ENCODE peak calls at places on chromosomes 16 and 17, in seven cellular contexts. F is spleen; K is fibroblast of lung; V is CD8-positive, alpha-beta T cell; T is bronchial epithelial cell; W is aorta; J is GM06990. Q is an unnamed sample. For H3K27me3, the result is how much of the 10 kb centered on the place peaks cover.

GRCh38 chr16:23532448-23532847 is 22.2 kb upstream of the GGA2 start:
- DNase-seq in J (no peak), V (no peak), T (no peak), F (no peak), W (no peak), K (no peak), Q (no peak)

GRCh38 chr17:57182621-57183020 is 73.7 kb upstream of the MSI2 start:
- DNase-seq in W (no peak), J (no peak), V (no peak), F (no peak), T (no peak), K (no peak), Q (no peak)

GRCh38 chr17:22514767-22515320 is 822.5 kb downstream of the KCNJ18 start:
- DNase-seq in V (no peak), J (no peak), T (no peak), W (no peak), K (no peak), F (no peak), Q (no peak)

GRCh38 chr16:57601801-57602478 is 26.5 kb upstream of the ADGRG1 start:
- DNase-seq in F (no peak), T (no peak), K (no peak), J (peak), V (peak), W (no peak), Q (no peak)

GRCh38 chr17:41734139-41734948 is at the start of gene HAP1:
- DNase-seq in T (no peak), V (no peak), J (no peak), W (no peak), K (peak), F (no peak), Q (peak)

GRCh38 chr17:74145756-74146155 is 57.7 kb upstream of the RPL38 start:
- DNase-seq in V (no peak), K (no peak), F (no peak), T (no peak), J (no peak), W (no peak), Q (no peak)

GRCh38 chr17:40912506-40913220 is 24.8 kb downstream of the KRT23 start:
- DNase-seq in F (no peak), K (no peak), J (no peak), V (no peak), W (no peak), T (peak), Q (no peak)

GRCh38 chr16:30786115-30786935 is 680 bp downstream of the ZNF629 start:
- DNase-seq in T (no peak), W (no peak), K (peak), V (no peak), J (no peak), F (no peak), Q (no peak)

GRCh38 chr16:12089492-12090161 is 113.1 kb downstream of the SNX29 start:
- DNase-seq in V (peak), T (peak), W (peak), K (peak), J (no peak), F (peak), Q (no peak)

GRCh38 chr16:86202267-86202666 is 303.3 kb downstream of the IRF8 start:
- DNase-seq in K (no peak), J (no peak), F (no peak), W (no peak), T (no peak), V (no peak), Q (no peak)

GRCh38 chr16:4402439-4403132 is 13.8 kb downstream of the CORO7 start:
- DNase-seq in W (peak), F (peak), J (peak), V (peak), T (peak), K (peak), Q (peak)

GRCh38 chr17:73571524-73572130 is 72.6 kb downstream of the SDK2 start:
- DNase-seq in V (no peak), T (no peak), J (no peak), K (no peak), F (peak), W (no peak), Q (no peak)

GRCh38 chr17:72192409-72193192 is 71.8 kb downstream of the SOX9 start:
- DNase-seq in J (no peak), F (no peak), K (peak), T (peak), W (peak), V (no peak), Q (no peak)

GRCh38 chr17:72931635-72932034 is 160.9 kb downstream of the SLC39A11 start:
- DNase-seq in K (no peak), W (no peak), F (no peak), T (no peak), V (no peak), J (no peak), Q (no peak)

GRCh38 chr17:80574496-80574895 is 29.9 kb downstream of the RPTOR start:
- DNase-seq in V (no peak), W (no peak), T (no peak), F (no peak), K (no peak), J (no peak), Q (no peak)

GRCh38 chr16:89293276-89294143 is 76.0 kb downstream of the ZNF778 start:
- DNase-seq in F (no peak), J (no peak), K (peak), W (no peak), T (no peak), V (no peak), Q (peak)

GRCh38 chr16:85856585-85856984 is 42.4 kb upstream of the IRF8 start:
- DNase-seq in V (no peak), K (no peak), F (no peak), T (no peak), J (no peak), W (no peak), Q (no peak)

GRCh38 chr17:75508122-75508719 is 7.1 kb downstream of the CASKIN2 start:
- DNase-seq in T (no peak), K (no peak), V (no peak), F (no peak), J (no peak), W (no peak), Q (no peak)

GRCh38 chr16:27239906-27240655 is 28.5 kb downstream of the NSMCE1 start:
- DNase-seq in V (no peak), K (no peak), F (no peak), W (peak), J (no peak), T (no peak), Q (no peak)

GRCh38 chr17:1590031-1590746 is 27.6 kb upstream of the PITPNA start:
- DNase-seq in K (peak), F (no peak), W (peak), V (no peak), J (no peak), T (peak), Q (no peak)

GRCh38 chr16:89352091-89352681 is 134.7 kb downstream of the ZNF778 start:
- DNase-seq in K (no peak), T (peak), W (peak), F (no peak), J (no peak), V (no peak), Q (no peak)

GRCh38 chr16:78589331-78589730 is 489.9 kb downstream of the WWOX start:
- DNase-seq in T (no peak), F (no peak), W (no peak), V (no peak), J (no peak), K (no peak), Q (no peak)

GRCh38 chr17:28101919-28102318 is 59.4 kb downstream of the NLK start:
- DNase-seq in F (no peak), K (no peak), T (no peak), V (no peak), J (no peak), W (no peak), Q (no peak)

GRCh38 chr16:57501492-57501891 is 15.2 kb upstream of the DOK4 start:
- DNase-seq in F (no peak), K (no peak), T (no peak), W (no peak), J (no peak), V (no peak), Q (no peak)

GRCh38 chr16:71916397-71916920 is 21.1 kb downstream of the IST1 start:
- DNase-seq in K (peak), W (no peak), T (no peak), V (no peak), J (no peak), F (no peak), Q (no peak)

GRCh38 chr16:11253995-11254912 is 1.8 kb downstream of the SOCS1 start:
- DNase-seq in W (peak), K (peak), J (peak), V (peak), T (no peak), F (no peak), Q (no peak)

GRCh38 chr17:17822189-17822978 is 14.4 kb downstream of the SREBF1 start:
- DNase-seq in K (peak), V (no peak), F (no peak), T (no peak), W (peak), J (no peak), Q (no peak)

GRCh38 chr16:69709456-69710084 is 16.8 kb downstream of the NQO1 start:
- DNase-seq in W (no peak), J (no peak), T (peak), F (no peak), K (peak), V (no peak), Q (peak)

GRCh38 chr17:704111-704864 is 10.4 kb downstream of the VPS53 start:
- DNase-seq in W (no peak), T (no peak), J (no peak), F (no peak), V (no peak), K (no peak), Q (no peak)

GRCh38 chr17:80777274-80777673 is 214.4 kb upstream of the CHMP6 start:
- DNase-seq in J (no peak), V (no peak), F (no peak), K (no peak), T (no peak), W (no peak), Q (no peak)

GRCh38 chr16:22348296-22348695 is 26.1 kb downstream of the CDR2 start:
- DNase-seq in J (no peak), K (no peak), V (no peak), F (no peak), T (peak), W (no peak), Q (no peak)

DNA sequence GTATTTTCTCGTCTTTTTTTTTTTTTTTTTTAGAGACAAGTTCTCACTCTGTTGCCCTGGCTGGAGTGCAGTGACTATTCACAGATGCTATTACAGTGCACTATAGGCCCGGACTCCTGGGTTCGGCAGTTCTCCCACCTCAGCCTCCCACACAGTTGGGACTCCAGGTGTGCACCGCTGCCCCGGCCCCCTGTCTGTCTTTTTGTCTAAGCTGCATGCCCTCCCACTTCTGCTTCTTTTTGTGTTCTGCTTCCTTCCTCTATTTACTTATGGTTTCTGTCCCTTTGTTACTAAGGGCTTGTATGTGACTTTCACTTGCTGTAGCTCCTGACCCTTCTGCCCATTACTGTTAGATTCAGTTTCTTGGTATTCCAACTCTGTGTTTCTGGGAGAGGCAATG is 20.5 kb downstream of the SLC7A6 start:
- DNase-seq in F (peak), W (no peak), K (no peak), V (no peak), J (peak), T (no peak), Q (no peak)
- H3K27me3 ChIP-seq in F (under half), W (under half), K (under half), V (under half), J (under half), T (under half), Q (under half)

DNA sequence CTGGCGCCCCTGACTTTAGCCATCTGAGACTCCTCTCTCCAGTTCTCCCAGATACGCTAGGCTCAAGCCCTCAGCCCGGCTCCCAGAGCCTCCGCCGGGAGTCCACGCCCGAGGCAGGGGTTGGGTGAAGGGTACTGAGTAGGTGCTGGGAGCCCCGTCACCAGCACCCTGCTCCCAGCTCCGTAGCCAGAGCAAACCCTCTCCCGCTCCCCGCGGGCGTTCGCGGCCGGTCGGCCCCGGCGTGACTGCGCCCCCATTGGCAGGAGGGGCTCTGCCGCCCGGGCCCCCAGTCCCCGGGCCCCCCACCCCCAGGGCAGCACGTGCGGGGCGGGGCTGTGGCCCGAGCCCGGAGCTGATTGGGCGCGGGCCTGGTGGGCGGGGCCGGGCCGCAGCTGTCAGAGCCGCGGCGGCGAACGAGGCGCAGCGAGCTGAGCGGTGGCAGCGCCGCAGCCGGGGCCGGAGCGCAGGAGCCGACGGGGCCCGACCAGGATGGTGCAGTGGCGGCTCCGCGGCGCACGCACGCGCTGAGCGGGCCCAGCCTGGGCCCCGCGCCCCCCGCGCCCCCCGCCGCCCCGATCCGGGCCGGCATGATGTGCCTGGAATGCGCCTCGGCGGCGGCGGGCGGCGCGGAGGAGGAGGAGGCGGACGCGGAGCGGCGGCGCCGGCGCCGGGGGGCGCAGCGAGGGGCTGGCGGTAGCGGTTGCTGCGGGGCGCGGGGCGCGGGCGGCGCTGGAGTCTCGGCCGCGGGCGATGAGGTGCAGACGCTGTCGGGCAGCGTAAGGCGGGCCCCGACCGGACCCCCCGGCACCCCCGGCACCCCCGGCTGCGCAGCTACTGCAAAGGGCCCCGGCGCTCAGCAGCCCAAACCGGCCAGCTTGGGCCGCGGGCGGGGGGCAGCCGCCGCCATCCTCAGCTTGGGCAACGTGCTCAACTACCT is at the start of gene SPNS2:
- DNase-seq in J (peak), F (peak), V (peak), K (peak), T (no peak), W (peak), Q (peak)
- H3K27me3 ChIP-seq in J (under half), F (under half), V (under half), K (under half), T (under half), W (under half), Q (under half)

GRCh38 chr17:48307814-48308411 is 122.1 kb downstream of the SKAP1 start:
- DNase-seq in K (peak), W (peak), J (no peak), T (peak), V (peak), F (peak), Q (peak)

GRCh38 chr17:48307222-48307621 is 122.8 kb downstream of the SKAP1 start:
- DNase-seq in T (no peak), F (no peak), W (no peak), K (no peak), V (no peak), J (no peak), Q (no peak)

GRCh38 chr17:48310748-48311213 is 119.2 kb downstream of the SKAP1 start:
- DNase-seq in F (peak), K (no peak), T (no peak), W (no peak), V (no peak), J (no peak), Q (no peak)

GRCh38 chr17:48311324-48311723 is 118.7 kb downstream of the SKAP1 start:
- DNase-seq in W (no peak), K (no peak), J (no peak), F (no peak), T (no peak), V (no peak), Q (no peak)

GRCh38 chr17:48308591-48308990 is 121.4 kb downstream of the SKAP1 start:
- DNase-seq in W (no peak), K (no peak), J (no peak), F (no peak), T (no peak), V (no peak), Q (no peak)
- H3K27me3 ChIP-seq in W (under half), K (under half), J (under half), F (under half), T (under half), V (under half), Q (under half)

DNA sequence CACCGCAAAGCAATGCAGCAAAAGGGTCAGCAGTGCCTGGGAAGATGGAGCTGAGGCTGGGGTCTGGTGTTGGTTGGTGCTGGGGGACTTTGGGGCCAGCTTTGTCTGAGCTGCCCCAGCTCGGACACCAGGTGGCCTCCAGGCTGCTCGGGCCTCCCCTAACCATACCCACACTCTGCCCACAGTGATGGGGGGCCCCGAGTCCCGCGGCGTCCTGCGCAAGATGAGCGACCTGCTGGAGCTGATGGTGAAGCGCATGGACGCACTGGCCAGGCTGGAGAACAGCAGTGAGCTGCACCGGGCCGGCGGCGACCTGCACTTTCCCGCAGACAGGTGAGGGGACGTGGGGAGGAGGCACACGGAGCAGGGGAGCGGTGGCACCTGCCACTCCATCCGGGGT is 13.8 kb downstream of the MGAT5B start:
- DNase-seq in V (no peak), J (no peak), W (no peak), K (no peak), F (peak), T (no peak), Q (no peak)
- H3K27me3 ChIP-seq in V (under half), J (under half), W (under half), K (under half), F (under half), T (under half), Q (under half)

GRCh38 chr16:84823926-84824325 is 4.1 kb downstream of the CRISPLD2 start:
- DNase-seq in T (no peak), J (no peak), V (no peak), W (no peak), F (no peak), K (no peak), Q (no peak)
- H3K27me3 ChIP-seq in T (under half), J (under half), V (under half), W (under half), F (under half), K (under half), Q (under half)